ENCODE peak calls at places on chromosome 7, in seven cellular contexts. H is cardiac muscle cell; X is NCI-H187; W is HEK293T; G is activated naive CD4-positive, alpha-beta T cell treated with Interleukin-2 at 50 U/mL for 16 hours; Q is activated naive CD8-positive, alpha-beta T cell treated with anti-CD3 and anti-CD28 coated beads, Interleukin-2, amount 10 ng/mL, durations not matched to agents 7 days and 5 days; K is occipital lobe. S is an unnamed sample.

GRCh38 chr7:22445140-22445722 is 54.8 kb downstream of the STEAP1B start:
- DNase-seq in H (peak; percentile 61), X (peak; percentile 70), W (no peak), G (no peak), Q (no peak), K (no peak), S (no peak)

GRCh38 chr7:43749383-43749940 is 9.0 kb upstream of the BLVRA start:
- DNase-seq in H (no peak), X (no peak), W (no peak), G (no peak), Q (no peak), K (no peak), S (no peak)

GRCh38 chr7:90213521-90213920 is 2.0 kb downstream of the STEAP2 start:
- DNase-seq in H (no peak), X (no peak), W (no peak), G (no peak), Q (no peak), K (no peak), S (no peak)

GRCh38 chr7:115097175-115097671 is 175.3 kb downstream of the MDFIC start:
- DNase-seq in H (no peak), X (no peak), W (no peak), G (no peak), Q (no peak), K (no peak), S (no peak)

GRCh38 chr7:105003275-105003674 is 10.7 kb upstream of the KMT2E start:
- DNase-seq in H (no peak), X (no peak), W (no peak), G (peak; percentile 45), Q (no peak), K (peak; percentile 23), S (no peak)

GRCh38 chr7:132656846-132657776 is 80.8 kb upstream of the PLXNA4 start:
- DNase-seq in H (peak; percentile 24), X (peak; percentile 57), W (peak; percentile 34), G (no peak), Q (no peak), K (no peak), S (no peak)

GRCh38 chr7:41033526-41033925 is 669.4 kb downstream of the INHBA start:
- DNase-seq in H (no peak), X (no peak), W (no peak), G (no peak), Q (no peak), K (no peak), S (no peak)

GRCh38 chr7:11427686-11428273 is 404.2 kb downstream of the THSD7A start:
- DNase-seq in H (peak; percentile 66), X (peak; percentile 45), W (peak; percentile 45), G (no peak), Q (no peak), K (no peak), S (no peak)

GRCh38 chr7:44386139-44386913 is 60.9 kb upstream of the CAMK2B start:
- DNase-seq in H (no peak), X (no peak), W (no peak), G (no peak), Q (no peak), K (no peak), S (no peak)

GRCh38 chr7:39825391-39825790 is 124.7 kb upstream of the CDK13 start:
- DNase-seq in H (no peak), X (no peak), W (no peak), G (no peak), Q (no peak), K (no peak), S (no peak)

GRCh38 chr7:106721816-106722785 is 61.1 kb upstream of the CCDC71L start:
- DNase-seq in H (no peak), X (no peak), W (no peak), G (no peak), Q (no peak), K (no peak), S (no peak)

GRCh38 chr7:139703468-139704307 is 74.1 kb downstream of the HIPK2 start:
- DNase-seq in H (no peak), X (no peak), W (no peak), G (no peak), Q (no peak), K (no peak), S (no peak)

GRCh38 chr7:88005191-88005590 is 71.1 kb downstream of the ADAM22 start:
- DNase-seq in H (no peak), X (no peak), W (no peak), G (no peak), Q (no peak), K (no peak), S (no peak)

GRCh38 chr7:37287093-37287492 is 161.6 kb downstream of the ELMO1 start:
- DNase-seq in H (no peak), X (peak; percentile 13), W (no peak), G (no peak), Q (no peak), K (no peak), S (no peak)

GRCh38 chr7:126843883-126844282 is 408.9 kb downstream of the GRM8 start:
- DNase-seq in H (no peak), X (no peak), W (no peak), G (no peak), Q (no peak), K (no peak), S (no peak)

GRCh38 chr7:77797734-77798393 is 370 bp downstream of the TMEM60 start:
- DNase-seq in H (peak; percentile 78), X (peak; percentile 43), W (peak; percentile 50), G (no peak), Q (no peak), K (no peak), S (no peak)

GRCh38 chr7:14974688-14975087 is 72.1 kb upstream of the DGKB start:
- DNase-seq in H (no peak), X (no peak), W (no peak), G (no peak), Q (no peak), K (no peak), S (no peak)

GRCh38 chr7:113608786-113609185 is 310.0 kb downstream of the PPP1R3A start:
- DNase-seq in H (no peak), X (no peak), W (no peak), G (no peak), Q (no peak), K (no peak), S (no peak)

GRCh38 chr7:78247910-78248689 is 449.5 kb downstream of the PHTF2 start:
- DNase-seq in H (no peak), X (no peak), W (no peak), G (no peak), Q (no peak), K (no peak), S (no peak)

GRCh38 chr7:49583440-49583839 is 190.0 kb upstream of the VWC2 start:
- DNase-seq in H (no peak), X (no peak), W (no peak), G (no peak), Q (no peak), K (no peak), S (no peak)

GRCh38 chr7:121084748-121085336 is 96.3 kb downstream of the CPED1 start:
- DNase-seq in H (no peak), X (no peak), W (no peak), G (no peak), Q (no peak), K (no peak), S (no peak)

GRCh38 chr7:13920053-13920697 is 69.3 kb downstream of the ETV1 start:
- DNase-seq in H (peak; percentile 87), X (peak; percentile 68), W (peak; percentile 70), G (no peak), Q (no peak), K (no peak), S (no peak)

GRCh38 chr7:49852619-49853462 is 79.4 kb downstream of the VWC2 start:
- DNase-seq in H (peak; percentile 76), X (no peak), W (peak; percentile 45), G (no peak), Q (no peak), K (peak; percentile 32), S (no peak)

GRCh38 chr7:38625866-38626265 is 5.3 kb downstream of the AMPH start:
- DNase-seq in H (no peak), X (no peak), W (no peak), G (no peak), Q (no peak), K (no peak), S (no peak)

GRCh38 chr7:101436857-101437576 is 74.3 kb downstream of the COL26A1 start:
- DNase-seq in H (no peak), X (no peak), W (peak; percentile 78), G (no peak), Q (no peak), K (no peak), S (no peak)

GRCh38 chr7:117005449-117005848 is 52.1 kb downstream of the ST7 start:
- DNase-seq in H (no peak), X (no peak), W (no peak), G (no peak), Q (no peak), K (no peak), S (no peak)

GRCh38 chr7:157377436-157378124 is 40.8 kb downstream of the DNAJB6 start:
- DNase-seq in H (no peak), X (no peak), W (no peak), G (no peak), Q (no peak), K (no peak), S (no peak)

GRCh38 chr7:50552921-50553320 is 12.3 kb downstream of the DDC start:
- DNase-seq in H (peak; percentile 78), X (no peak), W (no peak), G (no peak), Q (no peak), K (no peak), S (no peak)

GRCh38 chr7:67803789-67804188 is 807.2 kb downstream of the TYW1 start:
- DNase-seq in H (no peak), X (no peak), W (no peak), G (no peak), Q (no peak), K (no peak), S (no peak)

GRCh38 chr7:124649397-124650029 is 116.1 kb downstream of the GPR37 start:
- DNase-seq in H (no peak), X (no peak), W (no peak), G (no peak), Q (no peak), K (no peak), S (no peak)

GRCh38 chr7:130627775-130628174 is 40.8 kb downstream of the COPG2 start:
- DNase-seq in H (no peak), X (no peak), W (no peak), G (no peak), Q (no peak), K (no peak), S (no peak)

GRCh38 chr7:82694020-82694419 is 250.4 kb upstream of the CACNA2D1 start:
- DNase-seq in H (no peak), X (no peak), W (no peak), G (no peak), Q (no peak), K (no peak), S (no peak)

GRCh38 chr7:45564485-45564884 is 9.7 kb upstream of the ADCY1 start:
- DNase-seq in H (peak; percentile 66), X (no peak), W (no peak), G (no peak), Q (no peak), K (no peak), S (no peak)

GRCh38 chr7:97390915-97391593 is 273.6 kb downstream of the SDHAF3 start:
- DNase-seq in H (no peak), X (no peak), W (no peak), G (no peak), Q (no peak), K (no peak), S (no peak)

GRCh38 chr7:101707587-101707986 is 78.5 kb upstream of the MYL10 start:
- DNase-seq in H (no peak), X (no peak), W (no peak), G (no peak), Q (no peak), K (no peak), S (no peak)

GRCh38 chr7:139681463-139681755 is 96.4 kb downstream of the HIPK2 start:
- DNase-seq in H (no peak), X (peak; percentile 71), W (no peak), G (peak; percentile 32), Q (no peak), K (no peak), S (no peak)

GRCh38 chr7:47351233-47352154 is 230.4 kb downstream of the TNS3 start:
- DNase-seq in H (no peak), X (no peak), W (no peak), G (no peak), Q (no peak), K (no peak), S (no peak)

GRCh38 chr7:1081931-1082401 is 5.9 kb upstream of the GPER1 start:
- DNase-seq in H (no peak), X (no peak), W (no peak), G (no peak), Q (no peak), K (no peak), S (no peak)

S was measured in activated T-cell treated with anti-CD3 and anti-CD28 coated beads, Interleukin-2, amount 50 U/mL, for 24 hours.